ENCODE peak calls at places on chromosomes 7 and 10, in four cellular contexts. P, N, I and Q are unnamed samples.

GRCh38 chr10:72616716-72617115 is 9.2 kb downstream of the MICU1 start:
- DNase-seq in P (no peak), N (no peak), I (no peak), Q (no peak)

GRCh38 chr10:107144490-107144889 is 20.0 kb downstream of the SORCS1 start:
- DNase-seq in P (no peak), N (peak), I (peak), Q (no peak)

GRCh38 chr7:114209968-114210367 is 204.6 kb upstream of the FOXP2 start:
- DNase-seq in P (no peak), N (peak), I (no peak), Q (no peak)

GRCh38 chr7:142469653-142470335 is 211.9 kb upstream of the PRSS58 start:
- DNase-seq in P (no peak), N (no peak), I (no peak), Q (no peak)

GRCh38 chr7:36597099-36597773 is 127.1 kb downstream of the AOAH start:
- DNase-seq in P (no peak), N (no peak), I (no peak), Q (peak)

GRCh38 chr7:147279516-147279915 is 1162.9 kb downstream of the CNTNAP2 start:
- DNase-seq in P (no peak), N (no peak), I (no peak), Q (no peak)

GRCh38 chr10:78923644-78924318 is 145.0 kb upstream of the ZMIZ1 start:
- DNase-seq in P (no peak), N (no peak), I (no peak), Q (no peak)

GRCh38 chr10:69895759-69896158 is 94.1 kb downstream of the COL13A1 start:
- DNase-seq in P (peak), N (no peak), I (no peak), Q (no peak)

GRCh38 chr10:3811331-3811870 is 26.4 kb upstream of the KLF6 start:
- DNase-seq in P (peak), N (no peak), I (no peak), Q (peak)

GRCh38 chr7:73905360-73905759 is 44.4 kb downstream of the TMEM270 start:
- DNase-seq in P (no peak), N (no peak), I (no peak), Q (no peak)

GRCh38 chr7:101565601-101566209 is 63.4 kb downstream of the MYL10 start:
- DNase-seq in P (no peak), N (no peak), I (no peak), Q (no peak)

GRCh38 chr10:101053516-101053915 is 8.3 kb upstream of the KAZALD1 start:
- DNase-seq in P (peak), N (no peak), I (no peak), Q (no peak)

GRCh38 chr10:62817763-62818425 is 1.7 kb upstream of the EGR2 start:
- DNase-seq in P (peak), N (peak), I (peak), Q (peak)

GRCh38 chr7:155230169-155230593 is 67.5 kb upstream of the INSIG1 start:
- DNase-seq in P (peak), N (peak), I (peak), Q (peak)

GRCh38 chr10:32865170-32865569 is 92.9 kb downstream of the ITGB1 start:
- DNase-seq in P (no peak), N (no peak), I (no peak), Q (no peak)

GRCh38 chr7:100476903-100477870 is 1.8 kb downstream of the TSC22D4 start:
- DNase-seq in P (no peak), N (no peak), I (no peak), Q (no peak)

GRCh38 chr7:33193308-33193864 is 64.0 kb downstream of the BBS9 start:
- DNase-seq in P (no peak), N (peak), I (no peak), Q (no peak)

GRCh38 chr7:23117841-23118240 is 12.3 kb downstream of the KLHL7 start:
- DNase-seq in P (peak), N (peak), I (no peak), Q (no peak)

GRCh38 chr10:34444223-34445183 is 370.6 kb downstream of the PARD3 start:
- DNase-seq in P (peak), N (no peak), I (no peak), Q (no peak)

GRCh38 chr7:131895541-131896173 is 339.2 kb upstream of the PODXL start:
- DNase-seq in P (peak), N (peak), I (no peak), Q (no peak)

GRCh38 chr7:138842111-138842510 is 44.1 kb upstream of the ATP6V0A4 start:
- DNase-seq in P (peak), N (peak), I (no peak), Q (no peak)

GRCh38 chr10:110803830-110804338 is 67.8 kb upstream of the PDCD4 start:
- DNase-seq in P (peak), N (peak), I (peak), Q (peak)

GRCh38 chr7:8278183-8278582 is 16.2 kb upstream of the ICA1 start:
- DNase-seq in P (no peak), N (no peak), I (no peak), Q (no peak)

GRCh38 chr7:45143616-45144015 is 14.0 kb upstream of the RAMP3 start:
- DNase-seq in P (peak), N (no peak), I (no peak), Q (no peak)

GRCh38 chr7:79876769-79877362 is 257.8 kb upstream of the GNAI1 start:
- DNase-seq in P (peak), N (no peak), I (no peak), Q (no peak)

GRCh38 chr10:21191512-21191911 is 294.4 kb upstream of the NEBL start:
- DNase-seq in P (no peak), N (peak), I (no peak), Q (peak)

GRCh38 chr10:77244746-77245145 is 392.9 kb downstream of the KCNMA1 start:
- DNase-seq in P (no peak), N (peak), I (no peak), Q (no peak)

GRCh38 chr7:1555813-1556540 is at the start of gene TMEM184A:
- DNase-seq in P (no peak), N (peak), I (no peak), Q (peak)

GRCh38 chr10:132577350-132578005 is 39.9 kb downstream of the INPP5A start:
- DNase-seq in P (no peak), N (no peak), I (no peak), Q (peak)

GRCh38 chr10:125054664-125055273 is 105.6 kb downstream of the CTBP2 start:
- DNase-seq in P (no peak), N (no peak), I (no peak), Q (no peak)

GRCh38 chr7:131196808-131197207 is 130.9 kb upstream of the MKLN1 start:
- DNase-seq in P (peak), N (peak), I (peak), Q (no peak)

GRCh38 chr7:78510580-78511188 is 712.1 kb downstream of the PHTF2 start:
- DNase-seq in P (peak), N (peak), I (peak), Q (peak)

GRCh38 chr7:18566829-18567228 is 71.3 kb downstream of the HDAC9 start:
- DNase-seq in P (no peak), N (no peak), I (no peak), Q (no peak)

GRCh38 chr7:2248984-2249694 is 7.1 kb downstream of the NUDT1 start:
- DNase-seq in P (peak), N (peak), I (no peak), Q (peak)

GRCh38 chr10:91410638-91411367 is 659 bp downstream of the HECTD2 start:
- DNase-seq in P (peak), N (peak), I (no peak), Q (no peak)

GRCh38 chr10:69704231-69704630 is 74.2 kb downstream of the FAM241B start:
- DNase-seq in P (no peak), N (no peak), I (no peak), Q (peak)

GRCh38 chr10:86402283-86402931 is 35.8 kb upstream of the GRID1 start:
- DNase-seq in P (peak), N (no peak), I (no peak), Q (no peak)

GRCh38 chr10:31033166-31033565 is 1.5 kb upstream of the ZNF438 start:
- DNase-seq in P (no peak), N (no peak), I (no peak), Q (no peak)

DNA sequence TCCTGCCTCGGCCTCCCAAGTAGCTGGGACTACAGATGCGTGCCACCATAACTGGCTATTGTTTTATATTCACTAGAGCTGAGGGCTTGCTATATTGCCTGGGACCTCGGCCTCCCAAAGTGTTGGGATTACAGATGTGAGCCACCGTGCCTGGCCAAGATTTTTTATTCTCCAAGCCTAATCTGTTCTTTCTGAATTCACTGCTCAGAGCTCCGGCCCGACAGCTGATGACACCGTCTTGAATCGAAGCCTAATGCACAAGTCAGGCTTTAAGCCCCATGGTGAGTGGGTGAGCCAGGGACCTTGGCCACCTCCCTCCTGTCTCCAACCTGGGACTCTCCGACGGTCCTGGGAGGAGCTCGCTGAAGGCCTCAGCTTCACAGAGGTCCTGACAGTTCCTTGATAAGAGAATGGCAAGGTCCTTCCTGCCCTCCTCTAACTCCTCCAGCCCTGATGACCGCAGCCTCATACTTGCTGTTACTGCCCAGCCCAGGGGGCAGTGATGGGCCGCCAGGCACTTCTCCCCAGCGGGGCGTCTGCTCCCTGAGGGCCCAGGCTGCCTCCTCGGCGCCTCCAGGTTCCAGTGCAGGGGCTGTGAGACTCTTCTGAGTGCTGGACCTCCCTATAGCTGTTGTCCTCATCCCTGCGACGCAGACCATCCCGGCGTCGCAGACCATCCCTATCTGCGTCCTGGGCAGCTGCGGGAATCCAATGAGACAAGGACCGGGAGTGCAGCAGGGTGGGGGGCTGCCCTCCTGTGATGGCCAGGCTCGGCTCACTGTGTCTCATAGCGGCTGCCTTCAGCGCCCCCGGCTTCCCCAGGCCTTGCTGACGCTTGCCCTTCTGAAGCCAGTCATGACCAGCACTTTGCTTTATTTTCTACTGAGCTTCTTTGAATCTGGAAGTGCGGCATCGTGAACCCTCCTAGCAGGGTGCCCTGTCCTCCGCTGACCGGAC is 339.1 kb downstream of the WDR37 start:
- DNase-seq in P (no peak), N (no peak), I (no peak), Q (no peak)
- H2BK120ac ChIP-seq in P (no peak), N (no peak), I (peak), Q (no peak)

DNA sequence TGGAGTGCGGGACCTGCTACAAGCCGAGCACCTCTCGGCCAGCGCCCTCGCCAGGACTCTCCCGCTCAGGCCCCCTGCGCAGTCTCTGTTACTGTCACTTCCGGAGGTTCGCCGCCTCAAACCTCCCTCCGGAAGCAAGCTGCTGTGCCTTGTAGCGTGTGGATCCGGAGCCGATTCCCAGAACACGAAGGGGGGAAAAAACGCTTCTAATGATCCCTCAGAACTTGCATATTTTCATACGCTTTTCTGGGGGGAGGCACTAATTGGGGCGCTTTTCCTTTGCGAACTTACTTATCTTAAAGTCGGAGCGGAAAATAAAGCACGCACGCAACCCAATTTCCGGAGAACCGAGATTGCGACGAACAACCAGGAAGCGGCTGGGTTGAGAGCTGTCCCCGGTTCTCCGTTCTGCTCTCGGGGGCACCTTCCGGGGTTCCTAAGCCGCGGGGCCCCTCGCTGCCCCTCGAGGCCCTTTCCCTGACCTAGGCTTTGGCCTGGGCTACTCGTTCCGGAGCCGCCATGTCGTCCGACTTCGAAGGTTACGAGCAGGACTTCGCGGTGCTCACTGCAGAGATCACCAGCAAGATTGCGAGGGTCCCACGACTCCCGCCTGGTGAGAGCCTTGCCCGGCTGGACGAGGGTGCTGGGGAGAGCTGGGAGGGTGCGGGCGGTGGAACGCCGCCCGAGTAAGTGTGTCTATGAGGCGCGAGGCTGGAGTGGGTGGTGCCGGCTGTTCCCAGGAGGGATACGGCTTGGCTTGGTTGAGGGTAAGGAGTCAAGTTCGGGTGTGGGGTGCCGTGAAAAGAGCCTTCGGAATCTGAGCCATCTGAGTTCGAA is at the start of the genes VTI1A and ZDHHC6:
- DNase-seq in P (peak), N (peak), I (peak), Q (peak)
- H2BK120ac ChIP-seq in P (peak), N (no peak), I (no peak), Q (peak)

DNA sequence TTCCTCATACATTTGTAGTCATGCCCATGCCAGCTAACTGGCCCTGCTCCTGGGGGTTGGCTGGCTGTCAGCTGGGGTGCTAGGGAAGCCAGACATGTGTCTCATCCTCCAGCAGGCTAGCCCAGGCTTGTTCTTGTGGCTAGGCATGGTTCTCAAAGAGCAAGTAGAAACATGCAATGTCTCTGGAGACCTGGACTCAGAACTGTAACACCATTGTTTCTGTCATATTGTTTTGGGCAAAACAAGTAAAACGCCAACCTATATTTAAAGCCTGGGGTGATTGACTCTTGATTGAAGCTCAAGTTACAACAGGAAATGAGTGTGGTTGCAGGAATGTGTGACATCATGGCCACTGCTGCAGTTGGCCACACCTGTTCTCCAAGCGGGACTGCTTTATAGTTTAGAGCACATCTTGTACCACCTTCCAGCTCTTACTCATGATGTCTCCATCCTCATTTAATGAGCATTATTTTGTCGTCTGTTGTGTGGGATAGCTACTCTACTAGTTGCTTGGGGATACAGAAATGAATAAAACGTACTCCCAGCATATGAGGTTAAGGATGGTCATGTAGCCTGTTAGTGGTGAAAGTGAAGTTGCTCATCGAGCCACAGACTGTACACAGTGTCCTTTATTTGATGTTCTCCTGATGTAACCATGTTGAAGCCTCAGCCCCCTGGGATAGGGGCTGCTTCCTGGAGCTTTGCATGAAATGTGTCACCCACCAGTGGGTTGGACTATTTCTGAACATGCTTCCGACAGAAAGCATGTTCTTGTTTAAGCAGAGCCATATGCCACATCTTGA is 168.4 kb downstream of the SORCS3 start:
- DNase-seq in P (no peak), N (peak), I (no peak), Q (no peak)
- H2BK120ac ChIP-seq in P (no peak), N (no peak), I (no peak), Q (peak)

DNA sequence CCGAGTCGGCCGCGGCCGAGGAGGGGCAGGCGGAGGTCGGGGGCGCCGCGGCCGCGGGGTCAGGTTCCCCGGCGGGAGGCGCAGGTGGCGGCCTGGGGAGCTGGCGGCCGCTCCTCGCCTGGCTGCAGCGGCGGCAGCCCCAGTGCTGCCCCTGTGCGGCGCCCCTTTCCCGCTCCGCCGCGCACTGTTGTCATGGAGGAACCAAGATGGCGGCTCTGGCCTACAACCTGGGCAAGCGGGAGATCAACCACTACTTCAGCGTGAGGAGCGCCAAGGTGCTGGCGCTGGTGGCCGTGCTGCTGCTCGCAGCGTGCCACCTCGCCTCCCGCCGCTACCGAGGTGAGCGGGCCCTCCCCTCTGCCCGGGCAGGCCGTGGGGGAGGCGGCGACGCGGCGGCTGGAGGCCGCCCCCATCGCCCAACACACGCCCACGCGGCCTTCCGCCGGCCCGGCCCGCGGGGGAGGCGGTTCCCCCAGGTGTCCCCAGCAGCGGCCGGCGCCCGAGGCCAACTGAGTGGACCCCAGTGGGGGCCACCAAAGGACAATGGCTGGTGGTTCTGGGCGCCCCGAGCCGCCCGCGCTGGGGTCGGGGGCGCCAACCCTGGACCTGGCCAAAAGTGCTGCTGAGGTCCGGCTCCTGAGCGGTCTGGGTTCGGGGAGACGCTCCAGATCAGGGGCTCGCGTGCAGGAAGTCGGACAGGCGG is 421 bp downstream of the CASD1 start:
- DNase-seq in P (peak), N (peak), I (peak), Q (peak)
- H2BK120ac ChIP-seq in P (peak), N (peak), I (peak), Q (peak)

GRCh38 chr7:84801396-84801795 is 385.5 kb downstream of the SEMA3D start:
- DNase-seq in P (no peak), N (no peak), I (no peak), Q (no peak)

GRCh38 chr7:84809877-84810276 is 377.0 kb downstream of the SEMA3D start:
- DNase-seq in P (no peak), N (peak), I (no peak), Q (no peak)

GRCh38 chr7:84799131-84799530 is 387.7 kb downstream of the SEMA3D start:
- DNase-seq in P (no peak), N (no peak), I (no peak), Q (no peak)

GRCh38 chr7:84800846-84801245 is 386.0 kb downstream of the SEMA3D start:
- DNase-seq in P (no peak), N (no peak), I (no peak), Q (no peak)

GRCh38 chr7:84803979-84804378 is 382.9 kb downstream of the SEMA3D start:
- DNase-seq in P (no peak), N (no peak), I (no peak), Q (no peak)
- H2BK120ac ChIP-seq in P (no peak), N (no peak), I (no peak), Q (no peak)